ENCODE peak calls at places on chromosome 13, in seven cellular contexts. F, X, P, C, G, O and Z are unnamed samples. For H3K9me3, the result is how much of the 10 kb centered on the place peaks cover.

GRCh38 chr13:29935309-29935981 is 85.0 kb upstream of the UBL3 start:
- DNase-seq in F (no peak), O (peak), X (no peak), C (no peak), P (peak), G (no peak), Z (no peak)

GRCh38 chr13:76708138-76708537 is 178.1 kb downstream of the KCTD12 start:
- DNase-seq in F (no peak), G (no peak), P (no peak), C (no peak), O (no peak), X (no peak), Z (peak)

GRCh38 chr13:73972503-73972902 is 161.7 kb downstream of the KLF12 start:
- DNase-seq in G (no peak), C (no peak), X (no peak), P (no peak), F (no peak), O (no peak), Z (no peak)

GRCh38 chr13:30697177-30697953 is 38.0 kb upstream of the ALOX5AP start:
- DNase-seq in P (no peak), G (no peak), F (no peak), X (no peak), O (no peak), C (no peak), Z (peak)

GRCh38 chr13:38176664-38177063 is 173.0 kb upstream of the UFM1 start:
- DNase-seq in X (no peak), G (no peak), O (no peak), P (no peak), C (no peak), F (no peak), Z (no peak)

GRCh38 chr13:72435251-72435650 is 292.2 kb downstream of the MZT1 start:
- DNase-seq in O (no peak), P (no peak), G (no peak), C (no peak), X (no peak), F (no peak), Z (no peak)

GRCh38 chr13:55567721-55568625 is 1572.7 kb upstream of the PRR20A start:
- DNase-seq in G (no peak), O (no peak), F (no peak), C (no peak), X (no peak), P (no peak), Z (no peak)

GRCh38 chr13:33017410-33017929 is 1.2 kb downstream of the KL start:
- DNase-seq in O (no peak), G (peak), C (peak), X (peak), P (no peak), F (peak), Z (peak)

GRCh38 chr13:105513448-105513847 is 1022.0 kb downstream of the EFNB2 start:
- DNase-seq in F (no peak), G (no peak), C (no peak), O (no peak), P (no peak), X (no peak), Z (no peak)

GRCh38 chr13:82606008-82606407 is 1276.3 kb downstream of the SLITRK1 start:
- DNase-seq in O (no peak), X (no peak), F (no peak), C (no peak), G (no peak), P (no peak), Z (no peak)

GRCh38 chr13:76711515-76712182 is 174.6 kb downstream of the KCTD12 start:
- DNase-seq in F (no peak), X (no peak), O (no peak), G (peak), P (no peak), C (peak), Z (no peak)

GRCh38 chr13:99590519-99591011 is 89.3 kb downstream of the TM9SF2 start:
- DNase-seq in G (no peak), X (no peak), P (no peak), O (no peak), F (no peak), C (no peak), Z (no peak)

GRCh38 chr13:50228527-50228926 is 213.3 kb downstream of the KCNRG start:
- DNase-seq in P (no peak), G (no peak), O (no peak), X (no peak), C (no peak), F (no peak), Z (no peak)

GRCh38 chr13:50911051-50911690 is 1.6 kb downstream of the RNASEH2B start:
- DNase-seq in X (no peak), P (no peak), O (no peak), F (no peak), C (no peak), G (no peak), Z (no peak)

GRCh38 chr13:25397763-25398162 is 26.0 kb downstream of the ATP8A2 start:
- DNase-seq in C (no peak), P (no peak), F (no peak), G (no peak), X (no peak), O (no peak), Z (no peak)
- H3K9me3 ChIP-seq in C (under half), P (under half), F (under half), G (under half), X (under half), O (under half), Z (under half)

GRCh38 chr13:58682616-58683015 is 1051.1 kb downstream of the PCDH17 start:
- DNase-seq in O (no peak), F (no peak), X (no peak), C (no peak), G (no peak), P (no peak), Z (no peak)

GRCh38 chr13:58680115-58680514 is 1048.6 kb downstream of the PCDH17 start:
- DNase-seq in O (no peak), P (no peak), C (no peak), F (no peak), G (no peak), X (no peak), Z (no peak)
- H3K9me3 ChIP-seq in O (under half), P (under half), C (under half), F (under half), G (under half), X (under half), Z (under half)

GRCh38 chr13:48068952-48069351 is 26.0 kb downstream of the MED4 start:
- DNase-seq in O (no peak), P (no peak), C (no peak), X (no peak), F (no peak), G (no peak), Z (no peak)

GRCh38 chr13:48068036-48068435 is 26.9 kb downstream of the MED4 start:
- DNase-seq in O (no peak), G (no peak), P (no peak), F (no peak), C (no peak), X (no peak), Z (no peak)

GRCh38 chr13:48072304-48072703 is 22.6 kb downstream of the MED4 start:
- DNase-seq in X (no peak), C (no peak), G (no peak), O (no peak), P (no peak), F (no peak), Z (no peak)

GRCh38 chr13:48070942-48071341 is 24.0 kb downstream of the MED4 start:
- DNase-seq in G (no peak), O (no peak), P (no peak), C (no peak), X (no peak), F (no peak), Z (no peak)

DNA sequence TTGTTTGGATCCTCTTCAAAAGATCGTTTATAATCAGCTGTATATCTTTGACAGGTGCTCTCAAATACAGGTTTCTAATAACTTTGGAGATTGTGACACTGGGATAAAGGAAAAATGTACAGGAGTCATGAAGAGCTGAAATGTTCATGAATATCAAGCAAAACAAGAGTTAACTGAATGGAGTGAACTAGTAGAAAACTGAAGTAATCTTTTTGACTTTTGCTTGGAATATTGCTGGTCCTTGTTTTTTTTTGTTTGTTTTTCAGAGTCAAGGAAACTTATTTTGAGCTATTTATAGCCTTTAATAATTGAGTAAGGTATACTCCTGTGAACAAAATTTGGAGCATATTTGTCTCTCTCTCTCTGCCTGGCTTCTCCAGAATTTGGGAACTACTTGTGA is 25.3 kb downstream of the MED4 start:
- DNase-seq in O (no peak), F (no peak), G (no peak), P (no peak), X (no peak), C (no peak), Z (no peak)
- H3K9me3 ChIP-seq in O (under half), F (half or more), G (under half), P (under half), X (under half), C (under half), Z (under half)

DNA sequence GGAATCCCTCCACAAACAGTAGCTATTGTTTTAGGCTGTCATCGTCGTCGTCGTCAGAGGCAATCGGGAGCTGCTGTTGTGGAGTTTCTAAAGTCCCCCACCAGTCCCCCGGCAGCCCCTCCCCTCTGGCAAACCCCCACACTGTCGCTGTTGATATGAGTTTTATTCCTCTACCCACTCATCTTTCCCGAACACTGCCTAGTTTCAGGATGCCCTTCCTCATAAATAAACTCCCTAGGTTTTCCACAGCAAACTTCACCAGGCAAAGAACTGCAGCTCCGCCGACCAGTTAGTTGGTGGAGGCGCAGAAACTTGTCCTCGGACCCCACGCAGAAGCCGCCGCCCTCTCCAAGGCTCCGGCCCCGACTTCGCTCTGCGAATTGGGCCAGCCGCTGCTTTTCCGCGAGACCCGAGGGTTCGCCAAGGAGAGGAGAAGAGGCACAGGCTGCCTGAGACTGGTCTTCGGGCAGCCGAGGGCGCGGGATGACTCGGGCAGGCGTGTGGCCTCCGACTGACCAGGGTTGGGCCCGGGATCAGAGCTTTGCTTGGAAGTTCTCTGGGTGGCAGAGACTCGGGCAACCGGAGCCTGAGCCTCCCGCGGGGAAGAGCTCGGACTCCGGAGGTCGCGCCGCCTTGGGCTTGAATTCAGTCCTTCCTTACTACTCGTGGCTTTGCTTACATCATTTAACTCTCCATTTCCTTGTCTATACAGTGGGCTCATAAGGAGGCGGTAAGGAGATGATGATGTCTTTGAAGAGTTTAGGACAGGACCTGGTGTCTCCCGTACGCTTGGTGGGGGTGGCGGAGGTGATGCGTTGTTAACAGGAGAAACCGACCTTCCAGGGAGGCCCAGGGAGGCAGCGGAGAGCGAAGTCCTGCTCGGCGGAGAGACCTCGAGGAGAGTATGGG is 7.9 kb downstream of the PDX1 start:
- DNase-seq in O (no peak), P (no peak), G (no peak), F (no peak), C (no peak), X (no peak), Z (no peak)
- H3K9me3 ChIP-seq in O (under half), P (under half), G (under half), F (under half), C (under half), X (under half), Z (under half)

DNA sequence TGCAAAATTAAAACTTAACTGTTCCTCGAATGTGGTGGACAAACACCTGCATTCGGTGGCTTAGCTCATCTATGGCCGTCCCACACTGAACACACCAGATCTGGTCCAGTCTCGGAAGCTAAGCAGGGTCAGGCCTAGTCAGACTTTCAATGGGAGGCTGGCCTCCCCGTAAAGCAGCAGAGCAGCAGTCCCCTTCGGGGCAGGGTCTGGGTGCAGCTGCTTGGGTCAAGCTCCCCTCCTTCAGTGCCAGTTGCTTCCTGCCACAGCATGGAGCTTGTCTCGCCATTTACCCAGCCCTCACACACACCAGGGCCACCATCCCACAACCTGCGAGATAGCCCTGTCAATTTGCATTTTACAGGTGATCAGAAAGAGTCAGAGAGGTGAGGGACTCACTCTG is 93.2 kb downstream of the TUBA3C start:
- DNase-seq in X (no peak), C (no peak), F (no peak), P (no peak), O (no peak), G (no peak), Z (no peak)
- H3K9me3 ChIP-seq in X (under half), C (under half), F (half or more), P (under half), O (under half), G (under half), Z (under half)

DNA sequence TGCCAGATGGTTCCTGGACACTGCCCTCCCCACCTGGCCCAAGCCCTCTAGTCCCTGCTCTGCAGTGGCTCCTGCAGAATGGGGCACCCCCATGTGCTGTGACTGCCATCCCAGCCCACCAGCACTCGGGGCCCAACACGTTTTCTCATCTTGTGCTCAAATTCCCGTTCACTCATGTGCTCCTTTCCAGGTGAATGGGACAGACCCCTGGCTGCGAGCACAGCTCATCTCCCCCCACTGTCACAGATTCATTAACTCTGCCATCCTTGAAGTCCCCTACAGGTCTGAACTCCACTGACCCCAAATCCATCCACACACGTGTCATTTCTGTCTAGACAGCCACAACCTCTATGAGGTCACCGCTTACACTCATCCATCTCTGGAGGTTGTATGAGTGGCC is 23.6 kb downstream of the TUBA3C start:
- DNase-seq in F (no peak), G (no peak), O (no peak), C (no peak), P (no peak), X (no peak), Z (no peak)
- H3K9me3 ChIP-seq in F (half or more), G (under half), O (under half), C (under half), P (under half), X (under half), Z (under half)

GRCh38 chr13:95689582-95689926 is 12.6 kb downstream of the DNAJC3 start:
- DNase-seq in O (no peak), C (no peak), P (no peak), G (no peak), F (no peak), X (no peak), Z (no peak)
- H3K9me3 ChIP-seq in O (under half), C (under half), P (under half), G (under half), F (under half), X (under half), Z (under half)

GRCh38 chr13:113387396-113387795 is 23.5 kb upstream of the GRTP1 start:
- DNase-seq in X (no peak), O (no peak), G (no peak), P (no peak), F (no peak), C (no peak), Z (no peak)
- H3K9me3 ChIP-seq in X (under half), O (under half), G (under half), P (under half), F (under half), C (under half), Z (under half)

GRCh38 chr13:58573742-58574141 is 942.2 kb downstream of the PCDH17 start:
- DNase-seq in O (no peak), C (no peak), F (no peak), G (no peak), P (no peak), X (no peak), Z (no peak)

GRCh38 chr13:58574791-58575190 is 943.2 kb downstream of the PCDH17 start:
- DNase-seq in P (no peak), O (no peak), C (no peak), F (no peak), X (no peak), G (no peak), Z (no peak)
- H3K9me3 ChIP-seq in P (under half), O (under half), C (under half), F (under half), X (under half), G (under half), Z (under half)